ENCODE peak calls at places on chromosomes 13 and 19, in four cellular contexts. C is sigmoid colon, J is GM12878, L is upper lobe of left lung. I is an unnamed sample.

GRCh38 chr13:95660981-95661581 is 15.9 kb upstream of the DNAJC3 start:
- DNase-seq in C (no peak), L (no peak), J (no peak), I (no peak)

GRCh38 chr13:50085063-50085462 is 69.8 kb downstream of the KCNRG start:
- DNase-seq in J (no peak), C (no peak), L (no peak), I (no peak)

GRCh38 chr19:6765738-6766356 is 1.4 kb downstream of the SH2D3A start:
- DNase-seq in L (peak; percentile 92), C (no peak), J (no peak), I (peak; percentile 97)

GRCh38 chr13:76886005-76886291 is 257 bp downstream of the KCTD12 start:
- DNase-seq in L (no peak), J (no peak), C (no peak), I (no peak)

GRCh38 chr13:97125051-97125809 is 96.9 kb upstream of the MBNL2 start:
- DNase-seq in J (peak; percentile 63), L (no peak), C (peak; percentile 75), I (no peak)

GRCh38 chr19:16645140-16645539 is 14.8 kb downstream of the SMIM7 start:
- DNase-seq in L (no peak), C (no peak), J (no peak), I (no peak)

GRCh38 chr13:34867590-34867989 is 74.5 kb upstream of the NBEA start:
- DNase-seq in J (peak; percentile 3), C (no peak), L (no peak), I (no peak)

GRCh38 chr19:5961969-5962945 is 15.7 kb downstream of the RANBP3 start:
- DNase-seq in J (no peak), L (peak; percentile 78), C (no peak), I (peak; percentile 76)

GRCh38 chr19:7013678-7014077 is 7.6 kb downstream of the MBD3L2B start:
- DNase-seq in J (peak; percentile 68), L (no peak), C (no peak), I (no peak)

GRCh38 chr19:39335168-39335567 is 675 bp downstream of the GMFG start:
- DNase-seq in J (no peak), L (no peak), C (no peak), I (no peak)

GRCh38 chr19:54191671-54192453 is 754 bp downstream of the TSEN34 start:
- DNase-seq in L (peak; percentile 88), J (no peak), C (peak; percentile 81), I (no peak)

GRCh38 chr13:64069892-64070291 is 2654.2 kb upstream of the PCDH20 start:
- DNase-seq in J (no peak), C (no peak), L (no peak), I (no peak)

GRCh38 chr13:55160911-55161310 is 1979.8 kb upstream of the PRR20A start:
- DNase-seq in J (no peak), L (no peak), C (no peak), I (no peak)

GRCh38 chr13:84812078-84812477 is 929.8 kb upstream of the SLITRK1 start:
- DNase-seq in L (no peak), J (no peak), C (no peak), I (no peak)

GRCh38 chr13:98144501-98145350 is 1.8 kb downstream of the FARP1 start:
- DNase-seq in J (no peak), L (no peak), C (no peak), I (no peak)

GRCh38 chr13:77386046-77386445 is 59.2 kb upstream of the MYCBP2 start:
- DNase-seq in C (no peak), J (no peak), L (no peak), I (no peak)

GRCh38 chr19:53509845-53510244 is 28.1 kb upstream of the ZNF331 start:
- DNase-seq in L (no peak), C (no peak), J (no peak), I (no peak)

GRCh38 chr19:18636969-18637629 is at the start of gene KLHL26:
- DNase-seq in J (no peak), L (peak; percentile 99), C (no peak), I (no peak)

GRCh38 chr13:106919638-106920037 is 351.7 kb upstream of the ARGLU1 start:
- DNase-seq in L (peak; percentile 16), J (no peak), C (no peak), I (no peak)

GRCh38 chr19:4367336-4367723 is 24.0 kb downstream of the MPND start:
- DNase-seq in L (no peak), J (no peak), C (no peak), I (no peak)

GRCh38 chr13:63880705-63881104 is 2465.1 kb upstream of the PCDH20 start:
- DNase-seq in J (no peak), L (no peak), C (no peak), I (no peak)

GRCh38 chr19:5949792-5950305 is 28.1 kb downstream of the RANBP3 start:
- DNase-seq in J (no peak), L (no peak), C (no peak), I (peak; percentile 76)

GRCh38 chr13:20424959-20425358 is 100.7 kb downstream of the CRYL1 start:
- DNase-seq in L (no peak), C (no peak), J (no peak), I (no peak)

GRCh38 chr19:7547153-7547552 is 11.6 kb downstream of the PNPLA6 start:
- DNase-seq in L (no peak), J (no peak), C (no peak), I (no peak)

GRCh38 chr13:28558567-28558966 is 63.6 kb upstream of the FLT1 start:
- DNase-seq in C (no peak), J (no peak), L (no peak), I (no peak)

GRCh38 chr19:14530005-14530348 is 583 bp downstream of the TECR start:
- DNase-seq in C (no peak), J (no peak), L (no peak), I (no peak)

GRCh38 chr19:52370341-52370710 is 603 bp downstream of the ZNF880 start:
- DNase-seq in C (no peak), J (no peak), L (no peak), I (no peak)

GRCh38 chr13:112689498-112690241 is at the start of gene ATP11A:
- DNase-seq in L (peak; percentile 98), C (peak; percentile 97), J (no peak), I (peak; percentile 92)
- TF ChIP-seq POLR2AphosphoS5 in L (peak; percentile 94), C (peak; percentile 97), J (no peak), I (peak; percentile 92)

GRCh38 chr19:1249298-1249989 is 1.1 kb downstream of the MIDN start:
- DNase-seq in L (peak; percentile 99), C (peak; percentile 98), J (no peak), I (peak; percentile 98)
- TF ChIP-seq EP300 in L (peak; percentile 65), C (no peak), J (no peak), I (no peak)

GRCh38 chr19:45527731-45528130 is 20.5 kb downstream of the VASP start:
- DNase-seq in L (no peak), J (no peak), C (no peak), I (no peak)
- TF ChIP-seq POLR2AphosphoS5 in L (no peak), J (no peak), C (no peak), I (peak; percentile 17)

GRCh38 chr13:59318320-59318930 is 845.3 kb downstream of the DIAPH3 start:
- DNase-seq in C (no peak), J (peak; percentile 9), L (no peak), I (peak; percentile 73)
- TF ChIP-seq EP300 in C (no peak), J (no peak), L (no peak), I (no peak)

GRCh38 chr19:1360818-1361461 is 22.8 kb upstream of the NDUFS7 start:
- DNase-seq in J (no peak), L (peak; percentile 92), C (peak; percentile 86), I (no peak)
- TF ChIP-seq POLR2AphosphoS5 in J (no peak), L (no peak), C (peak; percentile 27), I (no peak)

DNA sequence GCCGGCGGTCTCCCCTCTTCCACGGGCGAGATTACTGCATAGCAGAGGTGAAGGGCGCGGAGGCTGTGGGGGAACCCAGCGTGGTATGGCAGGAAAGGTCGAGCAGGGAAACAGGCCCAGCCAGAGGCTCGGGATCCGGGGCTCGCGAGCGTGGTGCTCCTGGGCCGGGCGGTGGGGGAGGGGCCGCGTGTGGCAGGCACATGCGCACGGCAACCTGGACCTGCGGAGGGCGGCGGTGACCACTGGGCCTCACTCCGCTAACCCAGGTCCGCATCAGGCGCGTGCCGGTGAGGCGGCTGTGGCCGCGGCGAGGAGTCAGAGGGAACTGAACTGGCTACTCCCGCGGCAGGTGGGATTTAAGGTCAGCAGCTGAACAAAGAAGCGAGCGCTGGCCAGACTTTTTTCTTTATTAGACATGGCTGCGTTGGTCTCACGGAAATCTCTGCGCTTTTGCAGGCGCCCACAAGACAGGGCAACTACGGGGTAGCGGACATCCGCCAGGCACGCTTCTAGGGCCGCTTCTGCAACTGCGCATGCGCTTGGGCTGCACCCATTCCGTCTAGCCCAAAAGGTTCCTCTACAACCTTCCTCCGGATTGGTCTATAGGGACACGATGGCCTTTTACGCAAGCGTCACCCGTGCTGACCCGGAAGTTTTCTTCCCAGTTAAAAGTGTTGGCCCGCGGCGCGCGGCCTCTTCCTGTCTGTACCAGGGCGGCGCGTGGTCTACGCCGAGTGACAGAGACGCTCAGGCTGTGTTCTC is at the start of gene RPS5:
- DNase-seq in C (peak; percentile 98), J (peak; percentile 96), L (peak; percentile 96), I (peak; percentile 96)
- TF ChIP-seq EP300 in C (no peak), J (no peak), L (no peak), I (no peak)

GRCh38 chr19:35108730-35109129 is 6.9 kb upstream of the FXYD3 start:
- DNase-seq in C (no peak), J (no peak), L (peak; percentile 60), I (no peak)

GRCh38 chr19:35105411-35106290 is 10.0 kb upstream of the FXYD3 start:
- DNase-seq in L (peak; percentile 61), J (no peak), C (no peak), I (no peak)

GRCh38 chr19:35106291-35106583 is 9.4 kb upstream of the FXYD3 start:
- DNase-seq in J (no peak), C (no peak), L (peak; percentile 71), I (no peak)

GRCh38 chr19:35106898-35107540 is 8.6 kb upstream of the FXYD3 start:
- DNase-seq in C (no peak), J (no peak), L (no peak), I (no peak)

GRCh38 chr19:35107541-35107939 is 8.1 kb upstream of the FXYD3 start:
- DNase-seq in L (no peak), C (peak; percentile 80), J (no peak), I (peak; percentile 72)
- TF ChIP-seq POLR2AphosphoS5 in L (peak; percentile 13), C (peak; percentile 37), J (no peak), I (peak; percentile 49)

DNA sequence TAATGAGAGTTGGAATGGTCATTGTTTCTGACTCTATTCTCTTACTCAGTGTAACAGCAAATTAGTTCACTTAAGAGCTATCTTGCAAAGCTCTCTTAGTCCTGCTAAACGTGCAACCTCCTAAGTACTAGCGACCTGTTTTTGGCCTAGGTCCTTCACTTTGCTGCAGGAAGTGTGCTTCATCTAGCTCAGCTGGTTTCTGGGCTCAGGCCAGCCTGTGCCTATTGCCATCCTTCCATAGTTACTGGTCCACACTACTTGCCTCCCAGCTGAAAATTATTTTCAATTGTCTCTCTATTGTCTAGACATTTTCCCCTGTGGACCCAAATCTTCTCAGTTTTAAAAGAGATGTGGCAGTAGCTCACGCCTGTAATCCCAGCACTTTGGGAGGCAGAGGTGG is 561.3 kb downstream of the FGF9 start:
- DNase-seq in C (no peak), L (no peak), J (no peak), I (no peak)
- TF ChIP-seq EP300 in C (no peak), L (no peak), J (no peak), I (no peak)

I was measured in stomach.